ENCODE peak calls at places on chromosome 11, in ten cellular contexts. P is astrocyte of the cerebellum, H is H7, J is NCI-H774, S is epithelial cell of esophagus, Z is coronary artery, U is EL, E is psoas muscle, B is iris pigment epithelial cell, F is astrocyte of the spinal cord. A is an unnamed sample.

GRCh38 chr11:72634472-72635095 is 39.6 kb downstream of the PDE2A start:
- DNase-seq in E (no peak), U (no peak), Z (no peak), J (no peak), H (no peak), S (no peak), F (no peak), P (no peak), B (no peak), A (no peak)

GRCh38 chr11:46352063-46352841 is 5.0 kb downstream of the DGKZ start:
- DNase-seq in E (peak; percentile 88), U (no peak), P (no peak), B (no peak), H (peak; percentile 93), S (peak; percentile 59), Z (no peak), J (no peak), F (no peak), A (no peak)

GRCh38 chr11:65851083-65851579 is 6.8 kb downstream of the CFL1 start:
- DNase-seq in U (peak; percentile 50), Z (no peak), E (no peak), P (no peak), J (no peak), F (no peak), H (peak; percentile 92), S (no peak), B (no peak), A (no peak)

GRCh38 chr11:93532285-93532789 is 10.9 kb downstream of the SMCO4 start:
- DNase-seq in H (no peak), P (no peak), S (no peak), J (no peak), U (peak; percentile 18), F (no peak), B (peak; percentile 56), E (no peak), Z (no peak), A (no peak)

GRCh38 chr11:17703951-17704350 is 15.4 kb upstream of the MYOD1 start:
- DNase-seq in Z (no peak), H (no peak), P (no peak), J (no peak), B (peak; percentile 53), S (no peak), U (peak; percentile 34), F (no peak), E (no peak), A (no peak)

GRCh38 chr11:15707971-15708370 is 593.2 kb downstream of the INSC start:
- DNase-seq in B (peak; percentile 1), F (peak; percentile 48), Z (no peak), E (peak; percentile 78), U (peak; percentile 67), P (peak; percentile 32), H (no peak), S (peak; percentile 16), J (peak; percentile 64), A (peak; percentile 74)

GRCh38 chr11:95147364-95147905 is 57.8 kb downstream of the ENDOD1 start:
- DNase-seq in J (no peak), B (peak; percentile 94), H (no peak), Z (no peak), F (peak; percentile 88), S (peak; percentile 92), P (peak; percentile 68), U (peak; percentile 89), E (no peak), A (no peak)

GRCh38 chr11:43072096-43072495 is 239.7 kb upstream of the API5 start:
- DNase-seq in J (no peak), S (no peak), F (no peak), B (no peak), H (peak; percentile 30), Z (no peak), E (no peak), P (no peak), U (no peak), A (no peak)

GRCh38 chr11:15101072-15101701 is 13.5 kb upstream of the INSC start:
- DNase-seq in U (peak; percentile 68), E (peak; percentile 68), J (peak; percentile 50), Z (no peak), B (peak; percentile 72), S (peak; percentile 75), P (peak; percentile 57), H (peak; percentile 69), F (peak; percentile 80), A (no peak)

GRCh38 chr11:119525180-119525854 is 102.3 kb upstream of the THY1 start:
- DNase-seq in S (no peak), F (no peak), E (no peak), J (no peak), P (no peak), Z (no peak), U (no peak), H (no peak), B (no peak), A (no peak)

GRCh38 chr11:208177-208916 is 839 bp downstream of the RIC8A start:
- DNase-seq in E (peak; percentile 90), B (peak; percentile 74), S (peak; percentile 81), H (peak; percentile 96), Z (peak; percentile 90), U (peak; percentile 79), P (peak; percentile 16), F (peak; percentile 75), J (peak; percentile 64), A (peak; percentile 90)

A was measured in suprapubic skin.